ENCODE peak calls at places on chromosomes 11 and 22, in nine cellular contexts. E, M, S, L, T, Y, R, X and V are unnamed samples.

GRCh38 chr11:110086892-110087309 is 6.3 kb upstream of the ZC3H12C start:
- DNase-seq in L (no peak), X (no peak), Y (peak), M (no peak), R (no peak), E (no peak), T (no peak), S (no peak), V (no peak)

GRCh38 chr22:41355895-41356294 is 25.8 kb upstream of the TEF start:
- DNase-seq in E (no peak), X (no peak), Y (no peak), M (no peak), L (no peak), R (no peak), T (no peak), S (no peak), V (no peak)

GRCh38 chr22:36433318-36434231 is 45.8 kb upstream of the MYH9 start:
- DNase-seq in R (no peak), X (peak), L (no peak), S (no peak), M (no peak), E (no peak), T (peak), Y (no peak), V (no peak)

GRCh38 chr22:37302617-37303555 is 20.6 kb downstream of the CYTH4 start:
- DNase-seq in Y (no peak), R (no peak), E (no peak), X (no peak), T (no peak), M (no peak), S (no peak), L (no peak), V (no peak)

GRCh38 chr11:5420993-5421392 is 918 bp upstream of the OR51Q1 start:
- DNase-seq in L (no peak), R (no peak), M (no peak), Y (no peak), S (no peak), E (no peak), X (no peak), T (no peak), V (no peak)

GRCh38 chr11:48081151-48082010 is 101.0 kb downstream of the PTPRJ start:
- DNase-seq in E (no peak), T (no peak), S (no peak), L (no peak), X (peak), M (peak), Y (peak), R (peak), V (no peak)

GRCh38 chr11:64867748-64868462 is 10.5 kb downstream of the EHD1 start:
- DNase-seq in E (no peak), R (no peak), M (no peak), L (no peak), Y (no peak), S (no peak), T (no peak), X (no peak), V (no peak)

GRCh38 chr11:69231466-69232018 is 62.4 kb upstream of the MYEOV start:
- DNase-seq in M (no peak), E (no peak), Y (no peak), S (no peak), T (peak), X (no peak), L (no peak), R (no peak), V (no peak)

GRCh38 chr22:32204211-32204855 is 540 bp downstream of the RFPL2 start:
- DNase-seq in S (no peak), M (peak), Y (no peak), L (no peak), X (peak), E (no peak), R (no peak), T (no peak), V (no peak)

GRCh38 chr11:129894281-129895125 is 875 bp downstream of the NFRKB start:
- DNase-seq in Y (peak), E (no peak), X (no peak), S (no peak), R (peak), T (peak), L (no peak), M (no peak), V (no peak)

GRCh38 chr11:8531312-8531711 is 62.7 kb downstream of the STK33 start:
- DNase-seq in E (no peak), S (no peak), Y (no peak), R (no peak), L (no peak), T (no peak), M (no peak), X (no peak), V (no peak)

GRCh38 chr11:109309153-109309552 is 112.8 kb upstream of the C11orf87 start:
- DNase-seq in M (no peak), E (no peak), R (no peak), Y (peak), T (no peak), S (no peak), L (no peak), X (no peak), V (no peak)

GRCh38 chr11:86176165-86176884 is 68.2 kb upstream of the EED start:
- DNase-seq in S (no peak), L (no peak), X (no peak), T (no peak), Y (peak), M (no peak), E (no peak), R (peak), V (peak)